ENCODE peak calls at places on chromosomes 4 and X, in six cellular contexts. I, A, F, Z, V and G are unnamed samples.
A peak's percentile ranks its signal among the peaks of the same experiment; 100 is the strongest.

GRCh38 chr4:87055340-87055739 is 120.5 kb downstream of the AFF1 start:
- DNase-seq in I (no peak), F (no peak), A (no peak), V (no peak), Z (no peak), G (no peak)

GRCh38 chr4:29708473-29708872 is 1011.7 kb upstream of the PCDH7 start:
- DNase-seq in I (peak; percentile 47), Z (no peak), V (no peak), A (no peak), F (peak; percentile 88), G (no peak)

GRCh38 chr4:185833055-185833598 is 21.1 kb upstream of the SORBS2 start:
- DNase-seq in Z (no peak), I (no peak), F (peak; percentile 21), A (no peak), V (no peak), G (no peak)

GRCh38 chr4:120730777-120731320 is 191.7 kb downstream of the PRDM5 start:
- DNase-seq in I (no peak), Z (no peak), F (no peak), V (no peak), A (no peak), G (no peak)

GRCh38 chrX:140190441-140191108 is 225.3 kb upstream of the CXorf66 start:
- DNase-seq in I (peak; percentile 24), V (no peak), A (no peak), Z (no peak), F (no peak), G (no peak)

GRCh38 chr4:174749091-174749490 is 80.0 kb downstream of the GLRA3 start:
- DNase-seq in A (no peak), I (no peak), F (no peak), Z (no peak), V (no peak), G (no peak)

GRCh38 chr4:27001398-27002164 is 140.9 kb downstream of the STIM2 start:
- DNase-seq in V (no peak), F (no peak), I (no peak), Z (no peak), A (no peak), G (no peak)

GRCh38 chr4:150119492-150119891 is 41.2 kb downstream of the DCLK2 start:
- DNase-seq in I (peak; percentile 52), Z (no peak), A (no peak), V (no peak), F (peak; percentile 57), G (no peak)

GRCh38 chrX:148051973-148052372 is 70.8 kb downstream of the FMR1NB start:
- DNase-seq in V (no peak), I (no peak), A (no peak), F (no peak), Z (no peak), G (no peak)

GRCh38 chrX:111164728-111165127 is 68.7 kb downstream of the PAK3 start:
- DNase-seq in Z (no peak), F (peak; percentile 2), I (no peak), V (peak; percentile 16), A (no peak), G (no peak)

GRCh38 chrX:97402333-97402732 is 518.6 kb downstream of the RPA4 start:
- DNase-seq in F (no peak), V (no peak), Z (no peak), I (peak; percentile 17), A (no peak), G (no peak)

GRCh38 chr4:15989431-15989830 is 26.5 kb upstream of the FGFBP2 start:
- DNase-seq in I (no peak), F (no peak), Z (no peak), V (no peak), A (no peak), G (no peak)

GRCh38 chr4:79272761-79273160 is 53.1 kb downstream of the NAA11 start:
- DNase-seq in A (no peak), Z (no peak), I (no peak), F (no peak), V (no peak), G (no peak)

GRCh38 chr4:77618383-77619241 is 13.0 kb downstream of the CXCL13 start:
- DNase-seq in I (peak; percentile 76), Z (peak; percentile 72), F (peak; percentile 58), A (no peak), V (peak; percentile 70), G (no peak)

GRCh38 chr4:105145059-105145912 is 1.4 kb upstream of the TET2 start:
- DNase-seq in F (no peak), V (no peak), A (no peak), I (peak; percentile 31), Z (no peak), G (no peak)

GRCh38 chr4:5474756-5475155 is 233.6 kb downstream of the EVC2 start:
- DNase-seq in A (no peak), V (no peak), I (no peak), Z (peak; percentile 11), F (peak; percentile 77), G (no peak)

GRCh38 chrX:120647127-120647526 is 17.3 kb upstream of the C1GALT1C1 start:
- DNase-seq in V (no peak), F (no peak), A (no peak), Z (no peak), I (no peak), G (no peak)

GRCh38 chrX:74526786-74527185 is 87.6 kb downstream of the RLIM start:
- DNase-seq in F (no peak), V (no peak), Z (peak; percentile 49), A (no peak), I (no peak), G (no peak)

GRCh38 chrX:74529311-74529710 is 85.1 kb downstream of the RLIM start:
- DNase-seq in V (no peak), Z (no peak), F (no peak), A (no peak), I (no peak), G (no peak)

GRCh38 chrX:74523870-74524735 is 90.3 kb downstream of the RLIM start:
- DNase-seq in A (no peak), I (no peak), Z (peak; percentile 36), V (no peak), F (peak; percentile 6), G (no peak)

GRCh38 chrX:74525116-74525515 is 89.3 kb downstream of the RLIM start:
- DNase-seq in A (no peak), I (peak; percentile 45), V (no peak), F (peak; percentile 45), Z (peak; percentile 11), G (no peak)

DNA sequence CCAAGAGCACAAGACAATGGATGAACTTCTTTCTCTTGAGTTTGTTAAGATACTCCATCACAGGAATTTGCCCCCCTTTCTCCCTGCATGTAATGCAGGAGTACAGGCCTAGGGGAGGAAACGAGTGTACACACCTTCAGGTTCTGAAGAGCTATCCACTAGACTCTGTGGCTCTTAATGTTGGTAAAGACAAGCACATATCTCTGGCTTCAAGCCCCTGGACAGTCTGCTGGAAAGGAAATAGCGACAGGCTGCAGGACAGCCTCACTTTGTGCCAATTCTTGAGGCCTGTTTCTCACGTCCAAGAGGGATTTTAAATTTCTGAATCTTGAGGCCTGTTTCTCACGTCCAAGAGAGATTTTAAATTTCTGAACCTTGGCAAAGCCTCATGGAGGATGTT is 87.1 kb downstream of the RLIM start:
- DNase-seq in Z (peak; percentile 60), I (no peak), F (no peak), V (no peak), A (no peak), G (no peak)
- H3K27ac ChIP-seq in Z (no peak overlapping the region), I (no peak overlapping the region), F (no peak overlapping the region), V (no peak overlapping the region), A (no peak overlapping the region), G (no peak overlapping the region)

DNA sequence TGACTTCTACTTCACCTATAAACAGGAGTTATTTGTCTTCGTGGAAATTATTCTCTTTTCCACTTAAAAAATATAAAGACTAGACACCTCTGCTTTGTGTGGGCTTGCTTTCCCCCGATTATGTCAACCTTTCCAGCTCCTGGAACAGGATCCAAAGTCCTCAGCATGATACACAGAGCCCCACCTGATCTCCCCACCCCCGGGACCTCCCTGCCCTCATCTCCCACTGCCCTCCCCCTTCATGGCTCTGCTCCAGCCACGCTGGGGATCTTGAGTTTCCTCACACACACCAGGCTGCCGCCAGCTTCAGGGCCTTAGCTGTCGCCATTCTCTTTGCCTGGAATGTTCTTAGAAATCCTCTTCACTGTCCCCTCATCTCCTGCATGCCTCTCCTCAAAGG is 55.3 kb downstream of the MBNL3 start:
- DNase-seq in I (no peak), A (no peak), Z (no peak), F (no peak), V (no peak), G (no peak)
- H3K4me3 ChIP-seq in I (no peak overlapping the region), A (no peak overlapping the region), Z (no peak overlapping the region), F (no peak overlapping the region), V (no peak overlapping the region), G (no peak overlapping the region)

DNA sequence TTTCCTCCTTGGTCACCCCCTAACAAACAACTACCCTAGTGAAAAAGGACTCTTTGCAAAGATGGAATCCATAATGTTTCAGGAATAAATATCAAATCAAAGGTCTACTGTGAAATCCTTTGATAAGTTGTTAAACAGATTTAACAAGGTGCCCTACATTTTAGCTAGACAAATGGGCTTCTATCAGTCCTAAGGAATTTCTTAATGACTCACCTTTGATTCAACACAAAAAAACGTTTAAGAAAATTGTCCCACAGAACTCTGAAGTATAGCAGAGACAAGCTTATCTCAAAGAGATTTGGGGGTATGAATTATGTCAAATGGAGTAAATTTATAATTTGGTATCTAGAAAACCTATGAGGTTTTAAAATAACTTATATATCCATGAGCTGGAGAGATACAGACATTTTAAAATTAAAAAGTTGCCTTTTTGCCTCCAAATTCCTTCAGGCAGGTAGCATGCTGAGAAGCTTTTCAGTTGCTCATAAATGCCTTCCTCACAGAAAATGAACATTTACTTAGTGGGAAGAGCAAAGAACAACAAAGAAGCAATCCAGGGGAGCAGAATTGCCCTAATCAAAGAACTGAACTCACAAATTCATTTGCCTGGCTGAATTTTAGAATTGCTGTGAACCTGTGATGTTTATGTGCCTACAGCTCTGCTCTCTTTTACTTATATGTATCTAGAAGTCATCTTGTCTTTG is 649.3 kb downstream of the STPG2 start:
- DNase-seq in Z (no peak), A (no peak), F (no peak), V (no peak), I (no peak), G (no peak)
- H3K27ac ChIP-seq in Z (no peak overlapping the region), A (no peak overlapping the region), F (no peak overlapping the region), V (no peak overlapping the region), I (no peak overlapping the region), G (no peak overlapping the region)

GRCh38 chr4:25233737-25234389 is at the start of gene PI4K2B:
- DNase-seq in V (peak; percentile 95), Z (peak; percentile 80), A (peak; percentile 96), F (peak; percentile 57), I (peak; percentile 75), G (peak; percentile 71)

GRCh38 chr4:25236971-25237370 is 3.1 kb downstream of the PI4K2B start:
- DNase-seq in I (no peak), Z (no peak), A (no peak), F (no peak), V (no peak), G (no peak)

GRCh38 chr4:25235401-25235800 is 1.6 kb downstream of the PI4K2B start:
- DNase-seq in F (no peak), I (no peak), A (no peak), Z (no peak), V (no peak), G (no peak)

GRCh38 chr4:25234390-25235367 is 846 bp downstream of the PI4K2B start:
- DNase-seq in F (peak; percentile 81), V (peak; percentile 35), A (peak; percentile 84), I (peak; percentile 88), Z (peak; percentile 60), G (no peak)

DNA sequence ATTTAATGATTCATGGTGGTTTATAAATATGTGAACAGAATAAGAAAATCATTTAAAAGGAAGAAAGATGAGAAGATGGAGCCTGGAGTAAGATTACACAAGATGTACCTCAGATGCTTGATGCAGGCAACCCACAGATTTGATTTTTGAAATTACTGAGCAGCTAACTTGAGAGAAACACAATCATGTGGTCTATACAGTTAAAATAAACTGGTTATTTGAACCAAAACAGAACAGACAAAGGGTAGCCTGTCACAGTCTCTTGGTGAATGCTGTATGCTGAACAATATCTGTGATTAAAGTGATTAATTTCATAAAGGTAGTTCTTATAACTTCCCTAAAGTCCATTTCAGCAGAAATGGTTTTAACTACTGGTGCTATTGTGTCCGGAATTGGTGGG is 4.2 kb downstream of the PI4K2B start:
- DNase-seq in Z (no peak), V (no peak), I (no peak), F (peak; percentile 7), A (no peak), G (no peak)
- H3K4me3 ChIP-seq in Z (no peak overlapping the region), V (no peak overlapping the region), I (no peak overlapping the region), F (no peak overlapping the region), A (no peak overlapping the region), G (no peak overlapping the region)